ENCODE peak calls at places on chromosomes 3 and 15, in nine cellular contexts. F is stimulated activated naive CD8-positive, alpha-beta T cell treated with anti-CD3 and anti-CD28 coated beads, Interleukin-15, Interleukin-2, amounts not matched to agents 100 U/mL and 50 U/mL, for 24 hours; X is naive thymus-derived CD8-positive, alpha-beta T cell; D is NCI-H524; I is right cardiac atrium; G is cerebellar cortex; Z is sciatic nerve; R is neural progenitor cell; K is non-pigmented ciliary epithelial cell. T is an unnamed sample.

GRCh38 chr15:89034305-89034704 is 54.0 kb upstream of the ABHD2 start:
- DNase-seq in F (no peak), X (no peak), D (peak), I (no peak), G (no peak), Z (no peak), R (no peak), K (no peak), T (no peak)

GRCh38 chr3:197512691-197513571 is 42.8 kb downstream of the BDH1 start:
- DNase-seq in F (no peak), X (no peak), D (no peak), I (no peak), G (no peak), Z (no peak), R (no peak), K (no peak), T (no peak)

GRCh38 chr3:157026091-157026490 is 133.9 kb downstream of the CCNL1 start:
- DNase-seq in F (no peak), X (no peak), D (no peak), I (no peak), G (no peak), Z (no peak), R (no peak), K (no peak), T (no peak)

GRCh38 chr3:170499562-170500156 is 81.0 kb downstream of the CLDN11 start:
- DNase-seq in F (peak), X (no peak), D (peak), I (no peak), G (peak), Z (no peak), R (peak), K (no peak), T (no peak)

GRCh38 chr15:42890161-42890913 is 30.2 kb downstream of the TTBK2 start:
- DNase-seq in F (no peak), X (no peak), D (no peak), I (no peak), G (no peak), Z (no peak), R (no peak), K (peak), T (no peak)

GRCh38 chr3:167675835-167676234 is 22.1 kb upstream of the WDR49 start:
- DNase-seq in F (no peak), X (no peak), D (no peak), I (no peak), G (no peak), Z (no peak), R (no peak), K (no peak), T (no peak)

GRCh38 chr3:13077431-13078157 is 4.4 kb upstream of the IQSEC1 start:
- DNase-seq in F (no peak), X (no peak), D (peak), I (no peak), G (peak), Z (no peak), R (no peak), K (no peak), T (no peak)

GRCh38 chr3:56890448-56891083 is 88.8 kb upstream of the ARHGEF3 start:
- DNase-seq in F (no peak), X (no peak), D (no peak), I (no peak), G (no peak), Z (no peak), R (no peak), K (no peak), T (peak)

GRCh38 chr15:66050264-66050663 is 181.0 kb downstream of the RAB11A start:
- DNase-seq in F (no peak), X (no peak), D (no peak), I (no peak), G (no peak), Z (no peak), R (no peak), K (no peak), T (no peak)

GRCh38 chr15:39391230-39391629 is 189.6 kb upstream of the THBS1 start:
- DNase-seq in F (no peak), X (no peak), D (peak), I (peak), G (no peak), Z (no peak), R (no peak), K (no peak), T (no peak)